ENCODE peak calls at places on chromosomes 13 and 19, in ten cellular contexts. F, L, Q, J, I, X, G, Y, T and D are unnamed samples.

GRCh38 chr19:40519352-40520322 is 52.8 kb downstream of the SPTBN4 start:
- DNase-seq in F (no peak), X (peak; percentile 27), L (peak; percentile 40), Q (peak; percentile 61), I (no peak), T (peak; percentile 21), J (peak; percentile 37), G (no peak), Y (peak; percentile 33), D (no peak)

GRCh38 chr19:37902668-37903067 is 3.7 kb downstream of the WDR87 start:
- DNase-seq in I (peak; percentile 66), T (peak; percentile 58), X (peak; percentile 90), J (peak; percentile 79), G (peak; percentile 60), L (peak; percentile 70), F (peak; percentile 81), Y (peak; percentile 65), Q (peak; percentile 87), D (no peak)

GRCh38 chr19:56727731-56728130 is 56.2 kb upstream of the ZNF835 start:
- DNase-seq in J (no peak), L (no peak), F (no peak), I (no peak), X (no peak), Q (no peak), T (no peak), G (no peak), Y (no peak), D (no peak)

GRCh38 chr19:18596752-18597157 is 8.2 kb downstream of the REX1BD start:
- DNase-seq in L (no peak), I (peak; percentile 53), F (peak; percentile 95), T (no peak), G (no peak), Y (peak; percentile 60), Q (peak; percentile 54), J (peak; percentile 43), X (peak; percentile 66), D (no peak)

GRCh38 chr13:75934889-75935288 is 298.8 kb downstream of the LMO7 start:
- DNase-seq in X (no peak), L (peak; percentile 62), Q (peak; percentile 12), Y (no peak), T (peak; percentile 73), I (no peak), G (no peak), J (no peak), F (no peak), D (peak; percentile 37)

GRCh38 chr13:30364133-30364532 is 56.8 kb upstream of the KATNAL1 start:
- DNase-seq in L (peak; percentile 60), J (peak; percentile 19), T (no peak), I (no peak), F (no peak), Y (no peak), G (no peak), X (no peak), Q (peak; percentile 23), D (no peak)

GRCh38 chr13:104534847-104535246 is 1468.6 kb upstream of the SLC10A2 start:
- DNase-seq in F (no peak), J (no peak), Y (no peak), G (no peak), T (no peak), X (peak; percentile 17), L (no peak), Q (no peak), I (no peak), D (no peak)

GRCh38 chr19:1672038-1672768 is 19.8 kb upstream of the TCF3 start:
- DNase-seq in T (no peak), G (no peak), X (peak; percentile 41), F (peak; percentile 83), L (peak; percentile 30), Y (peak; percentile 50), Q (peak; percentile 78), J (peak; percentile 54), I (no peak), D (no peak)

GRCh38 chr19:34057155-34057554 is 115.1 kb upstream of the LSM14A start:
- DNase-seq in F (no peak), G (no peak), X (no peak), J (no peak), I (no peak), Q (no peak), L (no peak), Y (no peak), T (no peak), D (no peak)

GRCh38 chr13:18936104-18936503 is 245.5 kb downstream of the TUBA3C start:
- DNase-seq in T (peak; percentile 26), Q (peak; percentile 2), F (no peak), G (no peak), Y (no peak), I (no peak), J (no peak), L (no peak), X (no peak), D (no peak)

GRCh38 chr19:19207637-19208582 is 3.8 kb upstream of the NCAN start:
- DNase-seq in X (peak; percentile 40), F (no peak), T (no peak), I (no peak), J (no peak), Y (no peak), Q (no peak), L (no peak), G (no peak), D (no peak)

GRCh38 chr13:110262944-110263343 is 44.0 kb downstream of the COL4A1 start:
- DNase-seq in Q (no peak), J (peak; percentile 40), F (no peak), G (no peak), T (no peak), X (no peak), I (no peak), L (no peak), Y (no peak), D (no peak)

GRCh38 chr13:67366533-67366932 is 136.4 kb upstream of the PCDH9 start:
- DNase-seq in X (no peak), T (peak; percentile 19), Y (no peak), Q (peak; percentile 36), G (no peak), I (no peak), L (peak; percentile 50), J (peak; percentile 52), F (no peak), D (no peak)

GRCh38 chr13:109182777-109183465 is 553.5 kb downstream of the MYO16 start:
- DNase-seq in X (no peak), L (peak; percentile 22), Y (no peak), T (no peak), Q (peak; percentile 28), J (no peak), G (no peak), F (no peak), I (no peak), D (no peak)

GRCh38 chr13:23159587-23160240 is 21.1 kb upstream of the SGCG start:
- DNase-seq in Y (no peak), J (no peak), I (no peak), F (no peak), L (no peak), X (no peak), T (no peak), Q (peak; percentile 29), G (no peak), D (no peak)

GRCh38 chr13:23161176-23161825 is 19.5 kb upstream of the SGCG start:
- DNase-seq in Q (peak; percentile 67), L (no peak), X (no peak), J (no peak), T (no peak), G (no peak), I (no peak), Y (no peak), F (no peak), D (no peak)

GRCh38 chr13:23159205-23159586 is 21.6 kb upstream of the SGCG start:
- DNase-seq in T (peak; percentile 25), G (no peak), Q (peak; percentile 72), X (peak; percentile 42), L (peak; percentile 13), Y (peak; percentile 33), I (peak; percentile 33), F (no peak), J (peak; percentile 16), D (no peak)

GRCh38 chr13:23160241-23161175 is 20.3 kb upstream of the SGCG start:
- DNase-seq in Y (no peak), I (no peak), F (no peak), Q (peak; percentile 67), G (no peak), X (no peak), T (no peak), L (no peak), J (no peak), D (no peak)
- H3K4me3 ChIP-seq in Y (peak overlapping the region; percentile 50), I (peak overlapping the region; percentile 65), F (peak overlapping the region; percentile 13), Q (peak overlapping the region; percentile 79), G (no peak overlapping the region), X (no peak overlapping the region), T (peak overlapping the region; percentile 27), L (no peak overlapping the region), J (no peak overlapping the region), D (peak overlapping the region; percentile 42)

DNA sequence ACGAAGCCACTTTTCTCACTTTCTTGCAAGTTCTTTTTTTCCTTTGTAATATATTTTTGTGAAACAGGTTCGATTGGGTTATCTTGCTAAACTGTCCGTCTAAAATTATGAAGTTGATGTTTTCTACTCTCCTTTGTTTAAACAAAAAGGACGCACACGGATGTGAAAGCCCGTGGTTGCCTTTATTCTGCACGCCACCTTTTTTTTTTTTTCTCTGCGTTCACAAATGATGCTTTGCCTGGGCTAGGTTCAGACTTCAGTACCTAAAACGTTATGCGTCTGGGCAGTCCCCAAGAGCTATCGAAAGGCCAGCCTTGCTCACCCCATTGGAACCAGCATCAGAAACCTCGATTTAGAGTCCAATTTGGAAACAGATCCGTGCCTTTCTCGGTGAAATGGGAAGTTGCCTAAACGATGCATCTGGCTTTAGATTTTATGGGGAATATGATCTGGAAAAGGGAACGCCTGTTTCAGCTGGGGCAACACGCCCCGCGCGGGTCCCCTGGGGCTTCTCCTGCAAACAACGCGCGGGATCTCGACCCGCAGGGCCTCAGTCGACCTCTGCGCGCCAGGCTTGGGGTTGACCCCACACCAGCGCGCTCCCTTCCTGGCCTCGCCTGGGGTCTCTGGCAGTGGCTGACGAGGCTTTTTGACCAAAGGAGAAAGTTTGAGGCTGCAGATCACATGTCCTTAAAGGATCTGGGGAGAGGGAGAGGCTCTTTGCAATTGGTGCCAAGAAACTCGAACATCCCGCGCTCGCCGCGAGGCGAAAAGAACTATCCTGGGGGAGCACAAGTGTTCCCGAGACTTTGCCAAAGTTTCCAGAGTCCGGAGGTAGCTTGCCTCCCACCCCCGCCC is 114.0 kb downstream of the KCNRG start:
- DNase-seq in X (no peak), L (no peak), Q (no peak), G (no peak), J (no peak), Y (no peak), T (no peak), I (peak; percentile 25), F (no peak), D (no peak)
- H3K4me3 ChIP-seq in X (peak overlapping the region; percentile 35), L (no peak overlapping the region), Q (peak overlapping the region; percentile 68), G (no peak overlapping the region), J (peak overlapping the region; percentile 43), Y (peak overlapping the region; percentile 50), T (peak overlapping the region; percentile 32), I (peak overlapping the region; percentile 68), F (no peak overlapping the region), D (peak overlapping the region; percentile 52)

GRCh38 chr13:20636079-20636478 is 67.4 kb upstream of the IL17D start:
- DNase-seq in I (no peak), X (no peak), G (no peak), T (no peak), Q (no peak), L (no peak), F (no peak), Y (no peak), J (no peak), D (no peak)
- H3K4me3 ChIP-seq in I (no peak overlapping the region), X (no peak overlapping the region), G (no peak overlapping the region), T (no peak overlapping the region), Q (no peak overlapping the region), L (no peak overlapping the region), F (no peak overlapping the region), Y (no peak overlapping the region), J (no peak overlapping the region), D (no peak overlapping the region)

GRCh38 chr19:16330368-16330801 is 5.8 kb downstream of the KLF2 start:
- DNase-seq in Q (peak; percentile 98), G (peak; percentile 65), T (peak; percentile 93), F (peak; percentile 77), L (peak; percentile 90), X (peak; percentile 69), I (peak; percentile 63), J (peak; percentile 81), Y (peak; percentile 66), D (peak; percentile 33)
- H3K4me3 ChIP-seq in Q (no peak overlapping the region), G (no peak overlapping the region), T (no peak overlapping the region), F (no peak overlapping the region), L (no peak overlapping the region), X (no peak overlapping the region), I (no peak overlapping the region), J (no peak overlapping the region), Y (no peak overlapping the region), D (no peak overlapping the region)